ENCODE peak calls at places on chromosomes 3 and 15, in nine cellular contexts. J, P, S, W, U, H, Q, F and A are unnamed samples.

GRCh38 chr15:34109775-34110663 is 8.1 kb downstream of the PGBD4 start:
- DNase-seq in J (no peak), F (no peak), W (peak; percentile 60), U (no peak), S (no peak), P (no peak), Q (peak; percentile 29), H (peak; percentile 45), A (no peak)

GRCh38 chr3:38497026-38497425 is 886 bp downstream of the EXOG start:
- DNase-seq in U (no peak), H (no peak), J (no peak), P (no peak), Q (no peak), S (no peak), W (peak; percentile 33), F (no peak), A (no peak)

GRCh38 chr15:49900036-49900435 is 219.0 kb downstream of the ATP8B4 start:
- DNase-seq in S (no peak), F (no peak), U (no peak), Q (no peak), J (no peak), P (no peak), W (no peak), H (no peak), A (no peak)

GRCh38 chr3:134904333-134904771 is 109.3 kb downstream of the EPHB1 start:
- DNase-seq in W (no peak), H (no peak), P (no peak), F (no peak), Q (no peak), S (no peak), J (no peak), U (peak; percentile 50), A (no peak)

GRCh38 chr3:38154625-38155255 is 10.6 kb upstream of the OXSR1 start:
- DNase-seq in F (peak; percentile 27), H (no peak), Q (no peak), J (no peak), W (no peak), S (no peak), P (no peak), U (no peak), A (peak; percentile 57)

GRCh38 chr15:78455749-78456148 is 17.7 kb downstream of the IREB2 start:
- DNase-seq in J (no peak), F (no peak), U (no peak), W (peak; percentile 31), H (no peak), S (peak; percentile 64), P (no peak), Q (no peak), A (no peak)

GRCh38 chr3:100401674-100402036 is 316 bp downstream of the LNP1 start:
- DNase-seq in H (no peak), W (peak; percentile 57), P (peak; percentile 18), F (no peak), U (peak; percentile 86), Q (no peak), S (peak; percentile 29), J (peak; percentile 71), A (peak; percentile 29)

GRCh38 chr3:23017800-23018199 is 185.3 kb upstream of the UBE2E2 start:
- DNase-seq in U (no peak), W (no peak), F (no peak), J (no peak), S (no peak), P (no peak), Q (no peak), H (no peak), A (no peak)

GRCh38 chr3:155785662-155786295 is 20.3 kb downstream of the C3orf33 start:
- DNase-seq in H (no peak), F (no peak), J (no peak), P (no peak), S (no peak), U (no peak), W (no peak), Q (no peak), A (no peak)

GRCh38 chr15:39051931-39052705 is 487.5 kb upstream of the RASGRP1 start:
- DNase-seq in W (no peak), Q (no peak), S (no peak), J (no peak), U (no peak), P (no peak), H (no peak), F (no peak), A (no peak)

GRCh38 chr15:43285609-43286037 is 18.9 kb upstream of the TGM5 start:
- DNase-seq in U (no peak), H (peak; percentile 71), F (peak; percentile 70), J (no peak), P (no peak), S (no peak), Q (peak; percentile 56), W (peak; percentile 81), A (peak; percentile 39)

GRCh38 chr3:178159691-178160090 is 376.5 kb upstream of the KCNMB2 start:
- DNase-seq in W (no peak), P (no peak), J (no peak), Q (no peak), S (no peak), F (no peak), U (no peak), H (no peak), A (no peak)

GRCh38 chr15:56732881-56733130 is 503 bp downstream of the ZNF280D start:
- DNase-seq in J (no peak), Q (peak; percentile 15), P (peak; percentile 44), F (no peak), H (peak; percentile 8), U (no peak), W (no peak), S (no peak), A (no peak)

GRCh38 chr3:12395349-12396012 is 88.8 kb upstream of the TSEN2 start:
- DNase-seq in U (no peak), S (no peak), P (no peak), F (no peak), J (no peak), W (no peak), H (no peak), Q (no peak), A (no peak)

GRCh38 chr3:15982667-15983145 is 184.9 kb upstream of the ANKRD28 start:
- DNase-seq in Q (peak; percentile 10), U (no peak), W (no peak), H (no peak), F (no peak), P (peak; percentile 26), S (peak; percentile 32), J (no peak), A (no peak)

GRCh38 chr15:63532307-63532744 is 27.9 kb downstream of the USP3 start:
- DNase-seq in S (no peak), H (no peak), U (no peak), J (no peak), W (no peak), P (no peak), F (no peak), Q (no peak), A (no peak)

GRCh38 chr3:32276279-32276841 is 37.9 kb downstream of the CMTM8 start:
- DNase-seq in J (no peak), S (peak; percentile 59), U (no peak), F (no peak), H (peak; percentile 67), W (no peak), Q (no peak), P (peak; percentile 95), A (no peak)

GRCh38 chr3:52144034-52144795 is 10.0 kb downstream of the POC1A start:
- DNase-seq in S (peak; percentile 93), Q (peak; percentile 34), H (peak; percentile 58), U (peak; percentile 94), J (peak; percentile 93), F (peak; percentile 92), W (peak; percentile 80), P (peak; percentile 88), A (peak; percentile 87)

DNA sequence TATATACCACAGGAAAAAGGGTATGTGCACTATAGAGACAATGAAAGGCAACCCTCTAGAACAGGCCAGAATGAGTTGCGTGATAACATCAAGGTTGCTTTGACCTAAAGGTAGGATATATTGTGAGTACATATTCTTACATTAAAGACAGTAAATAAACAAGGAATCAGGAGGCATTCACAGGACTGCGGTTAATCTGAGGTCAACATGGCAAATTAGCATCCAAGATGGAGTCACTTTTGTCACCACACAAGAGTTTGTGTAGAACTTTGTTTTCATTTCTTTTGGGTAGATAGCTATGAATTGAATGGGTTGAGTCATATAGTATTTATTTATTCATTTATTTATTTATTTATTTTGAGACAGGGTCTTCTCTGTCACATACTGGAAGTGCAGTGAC is 11.5 kb upstream of the SCAP start:
- DNase-seq in J (no peak), H (no peak), S (no peak), Q (no peak), P (no peak), W (no peak), F (no peak), U (no peak), A (no peak)
- TF ChIP-seq POLR2A in J (no peak), H (no peak), S (no peak), Q (no peak), P (no peak), W (no peak), F (no peak), U (no peak), A (no peak)

GRCh38 chr3:159853506-159853864 is 135.2 kb upstream of the IL12A start:
- DNase-seq in F (no peak), J (no peak), S (no peak), H (no peak), U (no peak), P (no peak), W (no peak), Q (no peak), A (no peak)
- H3K4me3 ChIP-seq in F (no peak overlapping the region), J (peak overlapping the region; percentile 39), S (no peak overlapping the region), H (no peak overlapping the region), U (peak overlapping the region; percentile 43), P (no peak overlapping the region), W (no peak overlapping the region), Q (no peak overlapping the region), A (no peak overlapping the region)

GRCh38 chr15:31774045-31774444 is 256.3 kb upstream of the CHRNA7 start:
- DNase-seq in P (no peak), S (no peak), J (no peak), H (no peak), Q (no peak), F (no peak), W (no peak), U (no peak), A (no peak)

GRCh38 chr15:31781261-31781660 is 249.1 kb upstream of the CHRNA7 start:
- DNase-seq in J (no peak), F (no peak), H (no peak), U (no peak), W (no peak), S (no peak), P (no peak), Q (no peak), A (no peak)

DNA sequence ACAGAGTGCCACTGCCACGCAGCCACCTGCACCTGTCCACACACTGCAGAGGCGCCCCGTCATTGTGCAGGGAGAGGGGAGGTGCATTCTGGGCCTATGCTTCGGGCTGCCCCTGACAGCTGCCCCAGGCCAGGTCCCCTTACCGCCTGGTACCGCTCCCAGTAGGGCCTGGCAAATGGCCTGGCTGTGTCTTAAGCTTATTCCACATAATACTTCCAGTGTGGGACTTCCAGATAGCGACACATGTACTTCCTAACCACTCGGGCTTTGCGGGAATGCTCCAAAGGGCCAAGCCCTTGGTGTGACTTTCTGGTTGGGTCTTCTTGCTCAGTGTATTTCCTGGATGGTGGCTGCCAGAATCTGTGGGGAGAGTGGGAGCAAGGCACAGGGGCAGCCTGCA is 254.3 kb upstream of the CHRNA7 start:
- DNase-seq in F (no peak), U (no peak), Q (no peak), H (no peak), W (no peak), J (no peak), P (no peak), S (no peak), A (no peak)
- TF ChIP-seq POLR2AphosphoS5 in F (no peak), U (no peak), Q (no peak), H (no peak), W (no peak), J (no peak), P (no peak), S (no peak), A (no peak)

GRCh38 chr3:7709383-7710082 is 792.1 kb upstream of the LMCD1 start:
- DNase-seq in J (no peak), H (no peak), P (no peak), Q (peak; percentile 7), W (no peak), U (no peak), S (no peak), F (no peak), A (no peak)
- TF ChIP-seq POLR2A in J (no peak), H (no peak), P (no peak), Q (no peak), W (no peak), U (no peak), S (no peak), F (no peak), A (no peak)